ENCODE peak calls at places on chromosomes 11 and 22, in seven cellular contexts. I, M, V, L, C, Y and S are unnamed samples.

GRCh38 chr11:67079065-67079464 is 22.4 kb downstream of the RHOD start:
- DNase-seq in Y (no peak), M (no peak), C (no peak), I (no peak), L (no peak), V (no peak), S (no peak)

GRCh38 chr11:75471134-75471943 is 38.3 kb upstream of the KLHL35 start:
- DNase-seq in M (no peak), V (no peak), I (no peak), Y (no peak), C (no peak), L (no peak), S (no peak)

GRCh38 chr11:46560300-46561025 is 33.4 kb downstream of the AMBRA1 start:
- DNase-seq in V (no peak), Y (peak; percentile 49), I (no peak), M (peak; percentile 53), C (no peak), L (no peak), S (peak; percentile 23)

GRCh38 chr11:61131186-61131585 is 28.9 kb downstream of the CD5 start:
- DNase-seq in I (no peak), C (no peak), V (no peak), M (no peak), Y (no peak), L (no peak), S (no peak)

GRCh38 chr11:71139516-71140205 is 112.7 kb downstream of the SHANK2 start:
- DNase-seq in V (no peak), L (peak; percentile 85), M (no peak), C (no peak), I (no peak), Y (no peak), S (peak; percentile 80)

GRCh38 chr22:37273126-37273845 is 9.0 kb upstream of the CYTH4 start:
- DNase-seq in L (no peak), I (no peak), C (no peak), M (no peak), V (no peak), Y (no peak), S (no peak)

GRCh38 chr11:48193876-48194275 is 22.7 kb upstream of the OR4B1 start:
- DNase-seq in V (no peak), C (no peak), L (no peak), I (no peak), M (no peak), Y (no peak), S (no peak)

GRCh38 chr11:128620306-128621175 is 33.2 kb upstream of the ETS1 start:
- DNase-seq in I (no peak), M (no peak), L (no peak), C (no peak), Y (no peak), V (no peak), S (no peak)

GRCh38 chr11:43955381-43956118 is 13.1 kb downstream of the C11orf96 start:
- DNase-seq in L (no peak), Y (no peak), C (no peak), I (no peak), V (no peak), M (no peak), S (peak; percentile 52)

GRCh38 chr11:62142921-62143320 is 19.1 kb downstream of the INCENP start:
- DNase-seq in I (no peak), Y (peak; percentile 29), V (no peak), C (no peak), M (no peak), L (peak; percentile 23), S (peak; percentile 24)

GRCh38 chr11:6655790-6656580 is at the start of gene DCHS1:
- DNase-seq in L (no peak), V (peak; percentile 75), C (no peak), I (peak; percentile 6), M (no peak), Y (no peak), S (no peak)

GRCh38 chr11:113446938-113447337 is 28.3 kb downstream of the DRD2 start:
- DNase-seq in C (no peak), V (no peak), I (no peak), Y (no peak), L (no peak), M (no peak), S (no peak)
- H3K36me3 ChIP-seq in C (no peaks in the 10 kb centered on the region), V (no peaks in the 10 kb centered on the region), I (no peaks in the 10 kb centered on the region), Y (no peaks in the 10 kb centered on the region), L (no peaks in the 10 kb centered on the region), M (no peaks in the 10 kb centered on the region), S (no peaks in the 10 kb centered on the region)

DNA sequence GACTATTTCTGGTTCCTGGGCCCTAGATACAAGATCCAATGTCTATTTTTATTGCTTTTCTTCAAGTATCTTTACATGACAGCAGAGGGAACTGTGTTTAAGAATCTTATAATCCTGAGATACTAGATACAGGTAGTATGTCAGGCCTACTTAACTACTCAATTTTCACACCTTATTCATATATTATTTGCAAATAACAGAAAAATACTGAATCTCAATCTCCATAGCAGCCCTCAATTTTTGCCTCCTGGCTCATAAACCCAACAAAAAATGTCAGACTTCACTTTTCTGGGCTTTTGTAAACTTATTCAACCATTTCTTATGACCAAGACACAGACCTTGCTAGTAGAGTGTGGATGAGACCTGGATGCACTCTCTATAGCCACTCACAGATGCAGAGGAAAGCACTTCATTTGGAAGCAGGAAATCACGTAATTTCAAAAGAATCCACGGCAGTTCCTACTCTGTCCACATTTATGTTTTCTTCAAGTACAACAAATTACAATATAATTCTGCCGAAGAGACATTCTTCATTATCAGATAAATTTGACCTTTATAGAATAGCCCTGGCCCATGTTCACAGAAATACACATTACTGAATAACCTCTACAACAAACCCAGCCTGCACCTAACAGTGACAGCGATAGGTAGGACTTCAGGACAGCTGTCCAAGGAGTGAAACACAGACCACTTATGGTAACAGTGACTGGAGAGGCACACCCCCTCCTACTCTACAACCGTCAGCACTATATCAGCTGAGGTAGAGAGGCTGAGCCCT is 62.0 kb upstream of the YPEL1 start:
- DNase-seq in I (no peak), L (no peak), C (no peak), V (no peak), Y (no peak), M (no peak), S (no peak)
- H3K36me3 ChIP-seq in I (peaks cover 22% of the 10 kb centered on the region), L (no peaks in the 10 kb centered on the region), C (peaks cover 24% of the 10 kb centered on the region), V (peaks cover 25% of the 10 kb centered on the region), Y (no peaks in the 10 kb centered on the region), M (peaks cover 8% of the 10 kb centered on the region), S (peaks cover 50% of the 10 kb centered on the region)

DNA sequence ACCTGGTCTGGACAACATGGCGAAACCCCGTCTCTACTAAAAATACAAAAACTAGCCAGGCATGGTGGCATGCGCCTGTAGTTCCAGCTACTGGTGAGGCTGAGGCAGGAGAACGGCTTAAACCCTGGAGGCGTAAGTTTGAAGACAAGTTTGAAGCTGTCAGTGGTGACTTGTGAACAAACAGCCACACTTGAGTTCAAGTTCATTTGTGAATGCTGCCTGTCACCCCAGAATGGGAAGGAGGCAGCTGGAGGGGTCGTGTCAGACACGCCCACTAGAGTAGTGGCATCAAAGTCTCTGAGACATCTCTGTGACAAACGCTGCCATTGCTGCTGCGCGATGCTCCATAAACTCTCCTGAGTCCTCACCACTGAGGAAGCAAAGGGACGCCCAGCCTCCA is 74.2 kb downstream of the DGCR2 start:
- DNase-seq in V (no peak), M (no peak), L (no peak), I (no peak), Y (no peak), C (no peak), S (peak; percentile 1)
- H3K36me3 ChIP-seq in V (peaks cover 20% of the 10 kb centered on the region), M (peaks cover 27% of the 10 kb centered on the region), L (no peaks in the 10 kb centered on the region), I (peaks cover 55% of the 10 kb centered on the region), Y (no peaks in the 10 kb centered on the region), C (peaks cover 29% of the 10 kb centered on the region), S (no peaks in the 10 kb centered on the region)

DNA sequence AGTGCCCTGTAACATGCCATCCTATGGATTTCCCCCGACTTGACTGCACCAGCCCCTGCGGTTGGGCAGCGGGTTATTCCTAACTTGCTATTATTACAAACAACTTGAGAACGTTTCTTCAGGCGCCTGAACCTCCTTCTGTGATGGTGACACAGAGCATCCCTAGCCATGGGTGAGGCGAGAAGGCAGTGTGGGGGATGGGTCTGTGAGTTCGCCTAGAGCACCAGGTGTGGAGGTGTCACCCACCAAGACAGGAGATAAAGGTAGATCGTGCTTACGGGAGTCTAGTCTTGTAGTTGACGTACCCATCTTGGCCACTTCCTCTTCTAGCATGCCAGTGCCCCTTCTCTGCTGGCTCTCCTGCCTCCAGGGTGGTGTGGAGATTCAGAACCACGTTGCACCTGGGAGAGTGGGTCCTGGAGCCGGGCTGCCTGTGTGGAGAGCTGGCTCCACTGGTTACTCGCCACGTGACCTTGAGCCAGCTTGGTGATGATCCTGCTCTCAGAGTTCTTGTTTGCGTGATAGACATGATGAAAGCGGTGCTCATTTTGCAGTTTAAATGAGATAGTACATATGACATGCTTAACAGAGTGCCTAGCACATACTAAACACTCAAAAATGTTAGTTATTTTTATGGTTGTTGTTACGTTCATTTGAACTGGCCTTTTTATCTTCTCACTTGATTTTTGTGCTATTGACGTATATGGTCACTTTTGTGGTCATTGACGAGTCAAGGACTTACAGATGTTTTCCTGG is 37.8 kb downstream of the TBC1D22A start:
- DNase-seq in C (no peak), Y (no peak), V (no peak), L (no peak), I (no peak), M (no peak), S (no peak)
- H3K36me3 ChIP-seq in C (peaks cover 11% of the 10 kb centered on the region), Y (no peaks in the 10 kb centered on the region), V (no peaks in the 10 kb centered on the region), L (no peaks in the 10 kb centered on the region), I (peaks cover 26% of the 10 kb centered on the region), M (peaks cover 6% of the 10 kb centered on the region), S (no peaks in the 10 kb centered on the region)

DNA sequence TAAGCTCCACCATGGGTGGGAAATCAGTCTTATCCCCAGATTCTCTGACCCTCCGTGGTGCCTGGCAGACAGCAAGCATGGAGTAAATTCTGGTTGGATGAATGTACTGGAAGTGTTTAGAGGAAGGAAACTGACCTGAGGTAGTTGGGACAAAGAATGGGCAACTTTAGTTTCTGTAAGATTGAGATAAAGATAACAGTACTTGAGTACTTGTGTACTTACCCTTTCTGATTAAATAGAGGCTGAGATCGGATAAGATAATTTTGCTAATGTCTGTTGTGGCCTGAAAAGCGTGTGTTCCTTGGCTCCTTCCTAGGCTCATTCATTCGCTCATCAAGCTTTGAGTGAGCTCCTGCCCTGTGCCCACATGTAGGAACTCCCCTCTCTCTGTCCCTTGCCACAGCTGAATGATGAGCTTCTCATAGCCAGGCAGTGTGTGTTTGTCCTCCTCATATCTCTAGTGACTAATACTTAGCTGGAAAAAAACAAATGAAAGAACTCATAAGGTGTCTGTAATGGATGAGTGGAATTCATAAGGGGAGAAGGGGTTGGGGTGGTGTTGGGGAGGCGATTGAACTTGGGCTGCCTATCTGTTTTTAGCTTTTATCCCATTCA is 118.1 kb downstream of the DBX1 start:
- DNase-seq in I (no peak), Y (no peak), V (no peak), C (no peak), L (no peak), M (no peak), S (no peak)
- H3K36me3 ChIP-seq in I (no peaks in the 10 kb centered on the region), Y (no peaks in the 10 kb centered on the region), V (peaks cover 25% of the 10 kb centered on the region), C (no peaks in the 10 kb centered on the region), L (no peaks in the 10 kb centered on the region), M (no peaks in the 10 kb centered on the region), S (no peaks in the 10 kb centered on the region)

GRCh38 chr11:462107-462890 is 12.2 kb downstream of the PTDSS2 start:
- DNase-seq in I (no peak), C (no peak), L (no peak), V (no peak), Y (no peak), M (no peak), S (no peak)
- H3K36me3 ChIP-seq in I (no peaks in the 10 kb centered on the region), C (peaks cover 3% of the 10 kb centered on the region), L (no peaks in the 10 kb centered on the region), V (no peaks in the 10 kb centered on the region), Y (no peaks in the 10 kb centered on the region), M (no peaks in the 10 kb centered on the region), S (peaks cover 24% of the 10 kb centered on the region)